ENCODE peak calls at places on chromosomes 1 and 21, in five cellular contexts. L is A549, A is fibroblast of pulmonary artery, Q is HFF-Myc, J is pulmonary artery endothelial cell. W is an unnamed sample.

GRCh38 chr1:1599919-1600860 is at the start of gene FNDC10:
- DNase-seq in L (no peak), A (no peak), Q (no peak), J (no peak), W (no peak)

GRCh38 chr1:179079113-179079761 is 2.6 kb upstream of the TOR3A start:
- DNase-seq in L (peak), A (peak), Q (peak), J (peak), W (peak)

GRCh38 chr1:60826320-60827094 is 255.9 kb upstream of the NFIA start:
- DNase-seq in L (no peak), A (no peak), Q (no peak), J (no peak), W (no peak)

GRCh38 chr1:12447301-12447700 is 170.7 kb downstream of the DHRS3 start:
- DNase-seq in L (no peak), A (no peak), Q (no peak), J (no peak), W (no peak)

GRCh38 chr1:27550510-27551169 is 53.3 kb downstream of the AHDC1 start:
- DNase-seq in L (no peak), A (no peak), Q (no peak), J (no peak), W (no peak)

GRCh38 chr1:182725264-182725965 is 41.0 kb upstream of the RGS8 start:
- DNase-seq in L (no peak), A (peak), Q (no peak), J (no peak), W (no peak)

GRCh38 chr1:14650951-14651350 is 52.5 kb downstream of the KAZN start:
- DNase-seq in L (no peak), A (no peak), Q (no peak), J (no peak), W (no peak)

GRCh38 chr1:246791303-246791918 is 67.2 kb downstream of the SCCPDH start:
- DNase-seq in L (no peak), A (no peak), Q (no peak), J (no peak), W (no peak)

GRCh38 chr1:84851839-84852238 is 41.2 kb downstream of the LPAR3 start:
- DNase-seq in L (peak), A (peak), Q (peak), J (no peak), W (no peak)

GRCh38 chr1:1892763-1893120 is 1.9 kb upstream of the GNB1 start:
- DNase-seq in L (no peak), A (no peak), Q (no peak), J (no peak), W (no peak)

GRCh38 chr1:226631229-226632000 is 82.9 kb downstream of the STUM start:
- DNase-seq in L (no peak), A (no peak), Q (no peak), J (no peak), W (no peak)

GRCh38 chr1:54421101-54421504 is 14.9 kb upstream of the SSBP3 start:
- DNase-seq in L (peak), A (no peak), Q (peak), J (no peak), W (no peak)

GRCh38 chr1:226912587-226913176 is 27.4 kb upstream of the COQ8A start:
- DNase-seq in L (peak), A (peak), Q (no peak), J (no peak), W (no peak)

GRCh38 chr21:45288441-45288841 is 746 bp upstream of the POFUT2 start:
- DNase-seq in L (no peak), A (no peak), Q (no peak), J (no peak), W (no peak)

GRCh38 chr1:62367005-62367547 is 47.8 kb upstream of the KANK4 start:
- DNase-seq in L (no peak), A (no peak), Q (no peak), J (no peak), W (no peak)

W was measured in glomerular endothelial cell.